ENCODE peak calls at places on chromosomes 12 and 14, in four cellular contexts. A, X, V and O are unnamed samples.
A peak's percentile ranks its signal among the peaks of the same experiment; 100 is the strongest.

GRCh38 chr12:18332173-18332572 is 70.9 kb downstream of the PIK3C2G start:
- DNase-seq in A (no peak), X (no peak), V (no peak), O (no peak)

GRCh38 chr12:110948041-110948440 is 27.7 kb upstream of the MYL2 start:
- DNase-seq in A (no peak), X (no peak), V (no peak), O (no peak)

GRCh38 chr12:113647048-113647447 is 175.4 kb upstream of the LHX5 start:
- DNase-seq in A (peak; percentile 13), X (peak; percentile 71), V (no peak), O (peak; percentile 64)

GRCh38 chr12:56128669-56129209 is 672 bp downstream of the ESYT1 start:
- DNase-seq in A (no peak), X (peak; percentile 35), V (no peak), O (no peak)

GRCh38 chr12:122073815-122074214 is 4.7 kb upstream of the MLXIP start:
- DNase-seq in A (no peak), X (no peak), V (no peak), O (no peak)

GRCh38 chr12:132285311-132285741 is 44.1 kb downstream of the GALNT9 start:
- DNase-seq in A (no peak), X (no peak), V (no peak), O (no peak)

GRCh38 chr12:95700316-95700785 is 90.2 kb downstream of the NTN4 start:
- DNase-seq in A (no peak), X (no peak), V (peak; percentile 83), O (no peak)

GRCh38 chr12:121697093-121697698 is 15.4 kb upstream of the TMEM120B start:
- DNase-seq in A (peak; percentile 53), X (peak; percentile 65), V (no peak), O (no peak)

GRCh38 chr14:49946320-49947141 is 53.6 kb downstream of the ARF6 start:
- DNase-seq in A (peak; percentile 32), X (peak; percentile 20), V (no peak), O (no peak)

GRCh38 chr12:51908876-51909592 is 1.7 kb downstream of the ACVRL1 start:
- DNase-seq in A (no peak), X (peak; percentile 77), V (no peak), O (no peak)

DNA sequence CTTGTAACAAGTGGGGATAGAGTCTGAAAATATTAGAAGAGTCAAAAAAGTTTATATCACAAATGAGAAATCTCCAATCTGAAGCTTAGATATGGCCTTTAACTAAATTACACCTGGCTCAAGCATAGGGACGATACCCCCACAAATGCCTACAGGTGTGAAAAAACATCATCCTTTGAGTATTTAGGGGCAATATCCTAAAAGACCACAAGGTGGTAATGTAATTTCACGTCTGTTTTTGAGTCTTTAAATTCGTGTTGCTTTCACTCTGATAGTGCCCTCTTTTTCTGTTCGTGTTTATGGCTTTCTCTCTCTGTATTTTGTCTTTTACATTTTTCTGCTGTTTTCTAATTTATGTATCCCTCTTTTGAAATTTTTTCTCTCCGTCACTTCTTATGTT is 84.3 kb downstream of the ETNK1 start:
- DNase-seq in A (peak; percentile 33), X (peak; percentile 32), V (peak; percentile 15), O (no peak)
- TF ChIP-seq SP1 in A (no peak), X (no peak), V (no peak), O (no peak)

GRCh38 chr12:46472144-46472705 is 99.7 kb upstream of the SLC38A2 start:
- DNase-seq in A (no peak), X (no peak), V (no peak), O (no peak)
- TF ChIP-seq ATF3 in A (no peak), X (no peak), V (no peak), O (no peak)

DNA sequence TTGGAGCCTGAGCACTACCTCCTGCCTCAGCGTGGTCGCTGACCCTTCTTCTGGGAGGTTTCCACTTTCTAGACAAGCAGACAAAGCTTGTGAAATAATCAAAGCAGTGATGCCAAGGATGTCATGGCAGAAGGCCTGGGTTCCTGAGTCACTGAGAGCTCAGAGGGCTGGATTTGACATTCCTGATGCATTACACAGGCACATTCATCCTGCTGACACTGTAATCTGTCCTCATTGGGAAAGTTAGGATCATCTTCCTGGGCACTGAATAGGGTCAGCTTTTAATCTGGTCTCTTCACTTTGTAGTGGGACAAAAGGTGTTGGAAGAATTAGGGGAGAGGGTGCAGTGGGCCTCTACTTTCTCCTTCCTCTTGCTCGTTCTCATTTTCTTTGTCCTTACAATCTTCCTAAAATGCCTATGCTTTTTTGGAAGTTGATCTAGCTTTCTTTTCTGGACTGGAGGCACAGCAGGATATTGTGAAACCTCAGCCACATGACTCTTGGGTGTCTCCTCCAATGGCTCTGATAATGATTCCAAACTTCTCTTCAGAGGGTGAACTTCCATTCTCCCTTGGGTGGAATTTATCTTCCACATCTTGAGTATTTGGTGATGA is 29.6 kb downstream of the EEA1 start:
- DNase-seq in A (peak; percentile 85), X (no peak), V (no peak), O (no peak)
- TF ChIP-seq ETV6 in A (no peak), X (no peak), V (no peak), O (no peak)

GRCh38 chr12:14668591-14668990 is 27.8 kb downstream of the GUCY2C start:
- DNase-seq in A (no peak), X (no peak), V (no peak), O (no peak)

GRCh38 chr12:14664434-14665023 is 31.9 kb downstream of the GUCY2C start:
- DNase-seq in A (peak; percentile 6), X (peak; percentile 16), V (no peak), O (no peak)

GRCh38 chr12:14663002-14663401 is 33.4 kb downstream of the GUCY2C start:
- DNase-seq in A (no peak), X (no peak), V (no peak), O (no peak)

GRCh38 chr12:14665354-14666348 is 30.7 kb downstream of the GUCY2C start:
- DNase-seq in A (no peak), X (peak; percentile 15), V (no peak), O (peak; percentile 41)
- TF ChIP-seq SP1 in A (no peak), X (no peak), V (no peak), O (no peak)

GRCh38 chr14:63030113-63030512 is 15.1 kb downstream of the KCNH5 start:
- DNase-seq in A (no peak), X (no peak), V (no peak), O (no peak)

GRCh38 chr14:63032056-63032455 is 13.2 kb downstream of the KCNH5 start:
- DNase-seq in A (no peak), X (peak; percentile 3), V (no peak), O (no peak)

GRCh38 chr14:63026491-63026890 is 18.8 kb downstream of the KCNH5 start:
- DNase-seq in A (no peak), X (no peak), V (no peak), O (no peak)

GRCh38 chr14:63027719-63028118 is 17.5 kb downstream of the KCNH5 start:
- DNase-seq in A (no peak), X (no peak), V (no peak), O (no peak)
- TF ChIP-seq ATF3 in A (no peak), X (no peak), V (no peak), O (no peak)

GRCh38 chr12:67042697-67043131 is 226.4 kb upstream of the CAND1 start:
- DNase-seq in A (no peak), X (peak; percentile 8), V (no peak), O (peak; percentile 34)
- TF ChIP-seq ETV6 in A (no peak), X (no peak), V (no peak), O (no peak)

DNA sequence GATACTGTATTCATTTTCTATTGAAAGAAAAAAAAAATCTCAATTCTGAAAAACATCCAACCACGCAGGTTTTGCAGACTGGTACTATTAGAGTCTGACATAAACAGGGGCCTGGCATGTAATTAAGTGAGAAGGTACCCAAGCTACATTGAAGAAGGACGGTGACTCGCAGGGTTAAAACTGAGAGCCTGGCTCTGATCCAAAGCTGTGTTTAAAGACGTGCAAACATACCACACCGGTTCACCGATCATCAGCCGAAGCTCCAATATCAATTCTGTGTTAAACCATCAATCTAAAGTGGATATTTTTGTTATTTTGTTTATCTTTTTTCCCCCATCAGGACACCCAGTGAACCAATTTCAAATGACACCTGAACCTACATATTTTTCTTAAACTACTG is 108.1 kb upstream of the DIO3 start:
- DNase-seq in A (no peak), X (no peak), V (no peak), O (no peak)
- TF ChIP-seq SP1 in A (no peak), X (no peak), V (no peak), O (no peak)